ENCODE peak calls at places on chromosomes 7 and 10, in eight cellular contexts. One of them, this sample, is unnamed.

GRCh38 chr10:62543566-62543965 is 169.4 kb downstream of the ZNF365 start:
- DNase-seq in HepG2: no peak
- DNase-seq in K562: no peak
- DNase-seq in stomach: no peak
- DNase-seq in H1: no peak
- DNase-seq in suprapubic skin: no peak
- DNase-seq in transverse colon: no peak
- DNase-seq in GM12878: no peak
- DNase-seq in this sample: no peak

GRCh38 chr10:3292601-3293000 is 120.0 kb upstream of the PITRM1 start:
- DNase-seq in HepG2: no peak
- DNase-seq in K562: no peak
- DNase-seq in stomach: no peak
- DNase-seq in H1: no peak
- DNase-seq in suprapubic skin: peak
- DNase-seq in transverse colon: peak
- DNase-seq in GM12878: no peak
- DNase-seq in this sample: no peak

GRCh38 chr7:128781126-128781525 is 5.5 kb upstream of the OPN1SW start:
- DNase-seq in HepG2: no peak
- DNase-seq in K562: no peak
- DNase-seq in stomach: no peak
- DNase-seq in H1: no peak
- DNase-seq in suprapubic skin: no peak
- DNase-seq in transverse colon: no peak
- DNase-seq in GM12878: no peak
- DNase-seq in this sample: peak

GRCh38 chr7:89927762-89928161 is 226.5 kb upstream of the STEAP1 start:
- DNase-seq in HepG2: no peak
- DNase-seq in K562: no peak
- DNase-seq in stomach: no peak
- DNase-seq in H1: no peak
- DNase-seq in suprapubic skin: no peak
- DNase-seq in transverse colon: no peak
- DNase-seq in GM12878: no peak
- DNase-seq in this sample: no peak

GRCh38 chr10:28072573-28072972 is 73.7 kb upstream of the ODAD2 start:
- DNase-seq in HepG2: no peak
- DNase-seq in K562: no peak
- DNase-seq in stomach: no peak
- DNase-seq in H1: no peak
- DNase-seq in suprapubic skin: no peak
- DNase-seq in transverse colon: no peak
- DNase-seq in GM12878: no peak
- DNase-seq in this sample: no peak

GRCh38 chr10:97765201-97765600 is 6.6 kb downstream of the SFRP5 start:
- DNase-seq in HepG2: no peak
- DNase-seq in K562: no peak
- DNase-seq in stomach: no peak
- DNase-seq in H1: no peak
- DNase-seq in suprapubic skin: no peak
- DNase-seq in transverse colon: peak
- DNase-seq in GM12878: no peak
- DNase-seq in this sample: no peak

GRCh38 chr7:107194051-107194450 is 25.2 kb downstream of the HBP1 start:
- DNase-seq in HepG2: no peak
- DNase-seq in K562: no peak
- DNase-seq in stomach: no peak
- DNase-seq in H1: no peak
- DNase-seq in suprapubic skin: no peak
- DNase-seq in transverse colon: no peak
- DNase-seq in GM12878: no peak
- DNase-seq in this sample: no peak

GRCh38 chr10:4545077-4545476 is 280.9 kb upstream of the AKR1E2 start:
- DNase-seq in HepG2: no peak
- DNase-seq in K562: no peak
- DNase-seq in stomach: no peak
- DNase-seq in H1: no peak
- DNase-seq in suprapubic skin: no peak
- DNase-seq in transverse colon: no peak
- DNase-seq in GM12878: no peak
- DNase-seq in this sample: no peak

GRCh38 chr7:16734148-16734726 is 19.3 kb upstream of the TSPAN13 start:
- DNase-seq in HepG2: no peak
- DNase-seq in K562: no peak
- DNase-seq in stomach: no peak
- DNase-seq in H1: no peak
- DNase-seq in suprapubic skin: no peak
- DNase-seq in transverse colon: no peak
- DNase-seq in GM12878: no peak
- DNase-seq in this sample: no peak

GRCh38 chr7:30929686-30930085 is 18.0 kb downstream of the AQP1 start:
- DNase-seq in HepG2: no peak
- DNase-seq in K562: peak
- DNase-seq in stomach: no peak
- DNase-seq in H1: no peak
- DNase-seq in suprapubic skin: no peak
- DNase-seq in transverse colon: no peak
- DNase-seq in GM12878: no peak
- DNase-seq in this sample: peak

GRCh38 chr10:88442681-88443080 is 140.4 kb downstream of the RNLS start:
- DNase-seq in HepG2: no peak
- DNase-seq in K562: no peak
- DNase-seq in stomach: no peak
- DNase-seq in H1: no peak
- DNase-seq in suprapubic skin: no peak
- DNase-seq in transverse colon: no peak
- DNase-seq in GM12878: no peak
- DNase-seq in this sample: no peak

GRCh38 chr7:50166997-50167961 is 74.2 kb upstream of the ZPBP start:
- DNase-seq in HepG2: no peak
- DNase-seq in K562: no peak
- DNase-seq in stomach: no peak
- DNase-seq in H1: no peak
- DNase-seq in suprapubic skin: no peak
- DNase-seq in transverse colon: no peak
- DNase-seq in GM12878: no peak
- DNase-seq in this sample: no peak

GRCh38 chr10:129694633-129695356 is 227.8 kb downstream of the MGMT start:
- DNase-seq in HepG2: no peak
- DNase-seq in K562: no peak
- DNase-seq in stomach: no peak
- DNase-seq in H1: no peak
- DNase-seq in suprapubic skin: no peak
- DNase-seq in transverse colon: no peak
- DNase-seq in GM12878: no peak
- DNase-seq in this sample: peak

GRCh38 chr10:24374134-24374915 is 165.4 kb downstream of the KIAA1217 start:
- DNase-seq in HepG2: no peak
- DNase-seq in K562: no peak
- DNase-seq in stomach: no peak
- DNase-seq in H1: no peak
- DNase-seq in suprapubic skin: no peak
- DNase-seq in transverse colon: no peak
- DNase-seq in GM12878: no peak
- DNase-seq in this sample: no peak

GRCh38 chr10:94430705-94431104 is 28.4 kb downstream of the TBC1D12 start:
- DNase-seq in HepG2: no peak
- DNase-seq in K562: no peak
- DNase-seq in stomach: no peak
- DNase-seq in H1: no peak
- DNase-seq in suprapubic skin: no peak
- DNase-seq in transverse colon: no peak
- DNase-seq in GM12878: no peak
- DNase-seq in this sample: no peak

GRCh38 chr10:10056958-10057357 is 960.7 kb upstream of the CELF2 start:
- DNase-seq in HepG2: no peak
- DNase-seq in K562: no peak
- DNase-seq in stomach: no peak
- DNase-seq in H1: no peak
- DNase-seq in suprapubic skin: no peak
- DNase-seq in transverse colon: no peak
- DNase-seq in GM12878: no peak
- DNase-seq in this sample: no peak

GRCh38 chr7:1940402-1940786 is 270.3 kb downstream of the ELFN1 start:
- DNase-seq in HepG2: no peak
- DNase-seq in K562: peak
- DNase-seq in stomach: peak
- DNase-seq in H1: no peak
- DNase-seq in suprapubic skin: no peak
- DNase-seq in transverse colon: peak
- DNase-seq in GM12878: peak
- DNase-seq in this sample: peak

GRCh38 chr7:77439572-77439971 is 23.4 kb upstream of the GSAP start:
- DNase-seq in HepG2: peak
- DNase-seq in K562: no peak
- DNase-seq in stomach: peak
- DNase-seq in H1: no peak
- DNase-seq in suprapubic skin: no peak
- DNase-seq in transverse colon: peak
- DNase-seq in GM12878: no peak
- DNase-seq in this sample: no peak

GRCh38 chr10:124416733-124417132 is 2.0 kb downstream of the OAT start:
- DNase-seq in HepG2: peak
- DNase-seq in K562: no peak
- DNase-seq in stomach: no peak
- DNase-seq in H1: no peak
- DNase-seq in suprapubic skin: no peak
- DNase-seq in transverse colon: no peak
- DNase-seq in GM12878: no peak
- DNase-seq in this sample: no peak

GRCh38 chr10:113521482-113521795 is 31.4 kb upstream of the HABP2 start:
- DNase-seq in HepG2: no peak
- DNase-seq in K562: no peak
- DNase-seq in stomach: no peak
- DNase-seq in H1: no peak
- DNase-seq in suprapubic skin: no peak
- DNase-seq in transverse colon: no peak
- DNase-seq in GM12878: no peak
- DNase-seq in this sample: no peak

GRCh38 chr7:99789441-99790070 is 5.6 kb upstream of the CYP3A4 start:
- DNase-seq in HepG2: no peak
- DNase-seq in K562: no peak
- DNase-seq in stomach: no peak
- DNase-seq in H1: no peak
- DNase-seq in suprapubic skin: no peak
- DNase-seq in transverse colon: no peak
- DNase-seq in GM12878: no peak
- DNase-seq in this sample: no peak

DNA sequence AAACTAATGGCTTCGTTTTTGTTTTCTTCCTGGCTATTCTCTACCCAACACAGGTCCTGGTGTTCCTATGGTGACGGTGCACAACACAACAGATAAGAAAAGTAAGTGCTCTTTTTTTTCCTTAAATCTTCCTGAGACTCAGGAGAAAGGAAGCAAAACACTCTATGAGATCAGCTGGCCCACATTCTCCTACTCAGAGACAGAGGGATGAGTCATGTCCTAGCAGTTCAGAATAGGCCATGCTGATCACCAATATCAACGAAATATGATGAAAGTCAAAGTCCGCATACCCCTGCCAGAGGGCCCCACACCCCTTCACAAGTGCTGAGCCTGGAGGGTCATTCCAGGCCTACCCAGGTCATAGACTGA is 149.2 kb downstream of the PAXIP1 start:
- DNase-seq in HepG2: no peak
- DNase-seq in K562: no peak
- DNase-seq in stomach: no peak
- DNase-seq in H1: no peak
- DNase-seq in suprapubic skin: peak
- DNase-seq in transverse colon: no peak
- DNase-seq in GM12878: no peak
- DNase-seq in this sample: no peak
- TF ChIP-seq POLR2AphosphoS5 in HepG2: no peak
- TF ChIP-seq POLR2AphosphoS5 in K562: no peak
- TF ChIP-seq POLR2AphosphoS5 in stomach: no peak
- TF ChIP-seq POLR2AphosphoS5 in H1: no peak
- TF ChIP-seq POLR2AphosphoS5 in suprapubic skin: no peak
- TF ChIP-seq POLR2AphosphoS5 in transverse colon: no peak
- TF ChIP-seq POLR2AphosphoS5 in GM12878: no peak
- TF ChIP-seq POLR2AphosphoS5 in this sample: no peak

GRCh38 chr10:11145498-11145855 is 127.8 kb downstream of the CELF2 start:
- DNase-seq in HepG2: no peak
- DNase-seq in K562: peak
- DNase-seq in stomach: peak
- DNase-seq in H1: no peak
- DNase-seq in suprapubic skin: no peak
- DNase-seq in transverse colon: peak
- DNase-seq in GM12878: no peak
- DNase-seq in this sample: no peak
- TF ChIP-seq EP300 in HepG2: no peak
- TF ChIP-seq EP300 in K562: peak
- TF ChIP-seq EP300 in stomach: no peak
- TF ChIP-seq EP300 in H1: no peak
- TF ChIP-seq EP300 in suprapubic skin: no peak
- TF ChIP-seq EP300 in transverse colon: no peak
- TF ChIP-seq EP300 in GM12878: no peak
- TF ChIP-seq EP300 in this sample: no peak

GRCh38 chr10:17783751-17784150 is 25.4 kb upstream of the MRC1 start:
- DNase-seq in HepG2: no peak
- DNase-seq in K562: no peak
- DNase-seq in stomach: no peak
- DNase-seq in H1: no peak
- DNase-seq in suprapubic skin: no peak
- DNase-seq in transverse colon: no peak
- DNase-seq in GM12878: no peak
- DNase-seq in this sample: no peak
- H3K27ac ChIP-seq in HepG2: no peak
- H3K27ac ChIP-seq in K562: peak
- H3K27ac ChIP-seq in stomach: no peak
- H3K27ac ChIP-seq in H1: no peak
- H3K27ac ChIP-seq in suprapubic skin: no peak
- H3K27ac ChIP-seq in transverse colon: no peak
- H3K27ac ChIP-seq in GM12878: no peak
- H3K27ac ChIP-seq in this sample: no peak

DNA sequence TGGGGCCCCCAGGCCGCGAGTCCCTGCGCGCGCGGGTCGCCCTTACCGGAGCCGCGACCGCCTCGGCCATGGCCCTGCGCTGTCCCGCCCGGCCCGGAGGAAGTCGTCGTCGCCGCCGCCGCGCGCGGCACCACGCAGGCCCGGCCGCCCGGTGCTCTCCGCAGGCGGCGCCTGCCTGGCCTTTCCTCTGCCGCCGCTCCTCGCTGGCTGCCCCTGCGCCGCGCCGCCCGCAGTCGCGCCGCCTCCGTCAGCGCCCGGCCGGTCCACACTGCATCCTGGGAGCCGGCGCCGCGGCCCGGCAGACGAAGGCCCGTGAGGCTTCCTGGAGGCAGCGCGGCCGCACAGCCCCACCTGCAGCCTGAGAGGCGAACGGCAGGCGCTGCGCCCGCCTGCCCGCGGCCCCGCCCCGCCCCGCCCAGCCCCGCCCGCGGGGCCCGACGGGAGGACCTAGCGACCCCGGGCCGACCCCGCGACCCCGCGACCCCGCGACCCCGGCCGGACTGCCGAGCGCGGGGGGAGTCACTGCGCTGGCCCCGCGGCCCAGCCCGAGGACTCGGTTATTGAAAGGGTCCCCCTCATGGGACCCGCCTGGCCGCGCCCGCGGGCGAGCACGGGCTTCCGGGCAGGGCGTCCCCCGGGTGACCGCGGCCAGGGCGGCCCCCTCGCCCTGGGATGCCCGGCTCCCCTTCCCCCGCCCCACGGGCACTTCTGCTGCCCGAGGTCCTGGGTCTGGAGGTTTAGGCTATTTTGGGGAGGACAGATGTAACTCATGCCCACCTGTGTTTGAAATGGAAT is at the start of gene ZNF746:
- DNase-seq in HepG2: peak
- DNase-seq in K562: peak
- DNase-seq in stomach: peak
- DNase-seq in H1: peak
- DNase-seq in suprapubic skin: peak
- DNase-seq in transverse colon: peak
- DNase-seq in GM12878: peak
- DNase-seq in this sample: peak
- TF ChIP-seq POLR2AphosphoS5 in HepG2: no peak
- TF ChIP-seq POLR2AphosphoS5 in K562: peak
- TF ChIP-seq POLR2AphosphoS5 in stomach: peak
- TF ChIP-seq POLR2AphosphoS5 in H1: peak
- TF ChIP-seq POLR2AphosphoS5 in suprapubic skin: no peak
- TF ChIP-seq POLR2AphosphoS5 in transverse colon: peak
- TF ChIP-seq POLR2AphosphoS5 in GM12878: peak
- TF ChIP-seq POLR2AphosphoS5 in this sample: peak

This sample was measured in sigmoid colon.